ENCODE peak calls at places on chromosomes 7 and 10, in five cellular contexts. W is fibroblast of lung; E is NCI-H1092; C is HFFc6; G is CD8-positive, alpha-beta memory T cell. S is an unnamed sample.

GRCh38 chr7:25259487-25260243 is 31.4 kb upstream of the NPVF start:
- DNase-seq in W (peak), G (peak), C (peak), E (peak), S (peak)

GRCh38 chr10:5364916-5365434 is at the start of gene UCN3:
- DNase-seq in C (no peak), E (no peak), G (no peak), W (no peak), S (no peak)

GRCh38 chr10:80260295-80261243 is 28.9 kb downstream of the MAT1A start:
- DNase-seq in G (no peak), C (peak), E (peak), W (no peak), S (no peak)

GRCh38 chr7:145169908-145170307 is 334.1 kb upstream of the TPK1 start:
- DNase-seq in G (no peak), C (no peak), W (no peak), E (peak), S (no peak)

GRCh38 chr7:33711231-33712019 is 193.9 kb upstream of the BMPER start:
- DNase-seq in C (no peak), E (no peak), W (no peak), G (no peak), S (no peak)

GRCh38 chr7:99308461-99309074 is 17.1 kb upstream of the ARPC1A start:
- DNase-seq in G (no peak), E (no peak), W (peak), C (peak), S (no peak)

GRCh38 chr10:132983250-132984007 is 41.1 kb upstream of the CFAP46 start:
- DNase-seq in E (no peak), W (no peak), C (no peak), G (no peak), S (no peak)

GRCh38 chr10:91627344-91628102 is 5.3 kb downstream of the PPP1R3C start:
- DNase-seq in W (no peak), C (no peak), E (no peak), G (no peak), S (no peak)

GRCh38 chr7:45514944-45515343 is 59.2 kb upstream of the ADCY1 start:
- DNase-seq in G (no peak), C (no peak), W (no peak), E (no peak), S (no peak)

GRCh38 chr10:6610647-6611046 is 30.6 kb upstream of the PRKCQ start:
- DNase-seq in G (no peak), E (no peak), W (no peak), C (no peak), S (no peak)

GRCh38 chr7:29879609-29880008 is 73.3 kb downstream of the WIPF3 start:
- DNase-seq in E (no peak), G (no peak), W (peak), C (peak), S (no peak)

GRCh38 chr7:45088821-45089313 is at the start of gene NACAD:
- DNase-seq in E (no peak), C (no peak), W (peak), G (peak), S (no peak)

GRCh38 chr7:14745076-14745475 is 157.5 kb downstream of the DGKB start:
- DNase-seq in G (no peak), C (no peak), W (no peak), E (no peak), S (no peak)

GRCh38 chr10:19993714-19994343 is 177.6 kb downstream of the PLXDC2 start:
- DNase-seq in G (no peak), C (no peak), E (no peak), W (peak), S (no peak)

S was measured in NCI-H510A.